ENCODE peak calls at places on chromosome 10, in six cellular contexts. One of them, this sample, is unnamed.

GRCh38 chr10:42754155-42755027 is 28.2 kb upstream of the BMS1 start:
- DNase-seq in pancreas: peak; percentile 39
- DNase-seq in colonic mucosa: no peak
- DNase-seq in astrocyte of the spinal cord: peak; percentile 6
- DNase-seq in right lobe of liver: no peak
- DNase-seq in trophoblast cell: peak; percentile 60
- DNase-seq in this sample: peak; percentile 30

GRCh38 chr10:32143302-32143847 is 87.2 kb upstream of the KIF5B start:
- DNase-seq in pancreas: no peak
- DNase-seq in colonic mucosa: no peak
- DNase-seq in astrocyte of the spinal cord: no peak
- DNase-seq in right lobe of liver: no peak
- DNase-seq in trophoblast cell: no peak
- DNase-seq in this sample: no peak

GRCh38 chr10:127968027-127968441 is 61.1 kb downstream of the PTPRE start:
- DNase-seq in pancreas: no peak
- DNase-seq in colonic mucosa: no peak
- DNase-seq in astrocyte of the spinal cord: no peak
- DNase-seq in right lobe of liver: peak; percentile 22
- DNase-seq in trophoblast cell: no peak
- DNase-seq in this sample: no peak

GRCh38 chr10:73889014-73889413 is 14.7 kb upstream of the CAMK2G start:
- DNase-seq in pancreas: no peak
- DNase-seq in colonic mucosa: peak; percentile 48
- DNase-seq in astrocyte of the spinal cord: peak; percentile 79
- DNase-seq in right lobe of liver: no peak
- DNase-seq in trophoblast cell: peak; percentile 95
- DNase-seq in this sample: peak; percentile 92

GRCh38 chr10:93440591-93441012 is 41.5 kb downstream of the MYOF start:
- DNase-seq in pancreas: no peak
- DNase-seq in colonic mucosa: no peak
- DNase-seq in astrocyte of the spinal cord: peak; percentile 27
- DNase-seq in right lobe of liver: no peak
- DNase-seq in trophoblast cell: peak; percentile 63
- DNase-seq in this sample: peak; percentile 65

GRCh38 chr10:74875966-74876365 is 49.6 kb downstream of the KAT6B start:
- DNase-seq in pancreas: no peak
- DNase-seq in colonic mucosa: no peak
- DNase-seq in astrocyte of the spinal cord: no peak
- DNase-seq in right lobe of liver: no peak
- DNase-seq in trophoblast cell: no peak
- DNase-seq in this sample: no peak

GRCh38 chr10:125169279-125169678 is 8.9 kb upstream of the CTBP2 start:
- DNase-seq in pancreas: no peak
- DNase-seq in colonic mucosa: no peak
- DNase-seq in astrocyte of the spinal cord: no peak
- DNase-seq in right lobe of liver: no peak
- DNase-seq in trophoblast cell: peak; percentile 71
- DNase-seq in this sample: no peak

GRCh38 chr10:96446966-96447596 is 66.6 kb downstream of the TLL2 start:
- DNase-seq in pancreas: no peak
- DNase-seq in colonic mucosa: no peak
- DNase-seq in astrocyte of the spinal cord: no peak
- DNase-seq in right lobe of liver: no peak
- DNase-seq in trophoblast cell: peak; percentile 14
- DNase-seq in this sample: no peak

GRCh38 chr10:72015868-72016267 is 51.7 kb downstream of the CHST3 start:
- DNase-seq in pancreas: no peak
- DNase-seq in colonic mucosa: peak; percentile 79
- DNase-seq in astrocyte of the spinal cord: no peak
- DNase-seq in right lobe of liver: no peak
- DNase-seq in trophoblast cell: peak; percentile 31
- DNase-seq in this sample: no peak

GRCh38 chr10:118522791-118523498 is 72.5 kb downstream of the PRLHR start:
- DNase-seq in pancreas: no peak
- DNase-seq in colonic mucosa: no peak
- DNase-seq in astrocyte of the spinal cord: peak; percentile 25
- DNase-seq in right lobe of liver: no peak
- DNase-seq in trophoblast cell: peak; percentile 35
- DNase-seq in this sample: no peak

GRCh38 chr10:113985342-113985844 is 58.3 kb upstream of the ADRB1 start:
- DNase-seq in pancreas: no peak
- DNase-seq in colonic mucosa: no peak
- DNase-seq in astrocyte of the spinal cord: peak; percentile 50
- DNase-seq in right lobe of liver: no peak
- DNase-seq in trophoblast cell: no peak
- DNase-seq in this sample: peak; percentile 99

GRCh38 chr10:70599791-70600190 is 2.8 kb downstream of the PRF1 start:
- DNase-seq in pancreas: no peak
- DNase-seq in colonic mucosa: no peak
- DNase-seq in astrocyte of the spinal cord: no peak
- DNase-seq in right lobe of liver: no peak
- DNase-seq in trophoblast cell: no peak
- DNase-seq in this sample: no peak

GRCh38 chr10:48249004-48249762 is 25.3 kb downstream of the FRMPD2 start:
- DNase-seq in pancreas: no peak
- DNase-seq in colonic mucosa: no peak
- DNase-seq in astrocyte of the spinal cord: no peak
- DNase-seq in right lobe of liver: no peak
- DNase-seq in trophoblast cell: no peak
- DNase-seq in this sample: no peak

GRCh38 chr10:80506836-80507483 is 30.7 kb upstream of the SH2D4B start:
- DNase-seq in pancreas: no peak
- DNase-seq in colonic mucosa: no peak
- DNase-seq in astrocyte of the spinal cord: no peak
- DNase-seq in right lobe of liver: no peak
- DNase-seq in trophoblast cell: no peak
- DNase-seq in this sample: no peak

GRCh38 chr10:123556736-123557135 is 109.4 kb upstream of the GPR26 start:
- DNase-seq in pancreas: no peak
- DNase-seq in colonic mucosa: no peak
- DNase-seq in astrocyte of the spinal cord: no peak
- DNase-seq in right lobe of liver: no peak
- DNase-seq in trophoblast cell: no peak
- DNase-seq in this sample: no peak

GRCh38 chr10:48653347-48653746 is 31.3 kb upstream of the WDFY4 start:
- DNase-seq in pancreas: no peak
- DNase-seq in colonic mucosa: no peak
- DNase-seq in astrocyte of the spinal cord: no peak
- DNase-seq in right lobe of liver: no peak
- DNase-seq in trophoblast cell: no peak
- DNase-seq in this sample: no peak

GRCh38 chr10:129760416-129760815 is 203.7 kb downstream of the EBF3 start:
- DNase-seq in pancreas: no peak
- DNase-seq in colonic mucosa: no peak
- DNase-seq in astrocyte of the spinal cord: no peak
- DNase-seq in right lobe of liver: peak; percentile 18
- DNase-seq in trophoblast cell: no peak
- DNase-seq in this sample: no peak

GRCh38 chr10:116774728-116775151 is 32.4 kb upstream of the HSPA12A start:
- DNase-seq in pancreas: peak; percentile 42
- DNase-seq in colonic mucosa: peak; percentile 42
- DNase-seq in astrocyte of the spinal cord: no peak
- DNase-seq in right lobe of liver: no peak
- DNase-seq in trophoblast cell: no peak
- DNase-seq in this sample: no peak

GRCh38 chr10:47311193-47311899 is 10.9 kb upstream of the GDF2 start:
- DNase-seq in pancreas: peak; percentile 95
- DNase-seq in colonic mucosa: peak; percentile 85
- DNase-seq in astrocyte of the spinal cord: no peak
- DNase-seq in right lobe of liver: no peak
- DNase-seq in trophoblast cell: no peak
- DNase-seq in this sample: no peak

GRCh38 chr10:110008518-110009339 is 945 bp downstream of the ADD3 start:
- DNase-seq in pancreas: peak; percentile 71
- DNase-seq in colonic mucosa: peak; percentile 84
- DNase-seq in astrocyte of the spinal cord: no peak
- DNase-seq in right lobe of liver: peak; percentile 66
- DNase-seq in trophoblast cell: peak; percentile 38
- DNase-seq in this sample: peak; percentile 31

GRCh38 chr10:71748671-71749191 is 24.6 kb downstream of the VSIR start:
- DNase-seq in pancreas: no peak
- DNase-seq in colonic mucosa: peak; percentile 79
- DNase-seq in astrocyte of the spinal cord: no peak
- DNase-seq in right lobe of liver: no peak
- DNase-seq in trophoblast cell: peak; percentile 12
- DNase-seq in this sample: no peak

GRCh38 chr10:49071221-49071761 is 44.0 kb downstream of the VSTM4 start:
- DNase-seq in pancreas: no peak
- DNase-seq in colonic mucosa: peak; percentile 1
- DNase-seq in astrocyte of the spinal cord: no peak
- DNase-seq in right lobe of liver: no peak
- DNase-seq in trophoblast cell: no peak
- DNase-seq in this sample: no peak

GRCh38 chr10:26799342-26799741 is 61.4 kb downstream of the ABI1 start:
- DNase-seq in pancreas: no peak
- DNase-seq in colonic mucosa: no peak
- DNase-seq in astrocyte of the spinal cord: no peak
- DNase-seq in right lobe of liver: no peak
- DNase-seq in trophoblast cell: no peak
- DNase-seq in this sample: peak; percentile 51

GRCh38 chr10:132175907-132176581 is 10.7 kb upstream of the DPYSL4 start:
- DNase-seq in pancreas: no peak
- DNase-seq in colonic mucosa: no peak
- DNase-seq in astrocyte of the spinal cord: no peak
- DNase-seq in right lobe of liver: no peak
- DNase-seq in trophoblast cell: no peak
- DNase-seq in this sample: no peak

GRCh38 chr10:17202506-17202905 is 1.0 kb upstream of the TRDMT1 start:
- DNase-seq in pancreas: no peak
- DNase-seq in colonic mucosa: no peak
- DNase-seq in astrocyte of the spinal cord: no peak
- DNase-seq in right lobe of liver: no peak
- DNase-seq in trophoblast cell: no peak
- DNase-seq in this sample: no peak

GRCh38 chr10:17203416-17203815 is 1.9 kb upstream of the TRDMT1 start:
- DNase-seq in pancreas: no peak
- DNase-seq in colonic mucosa: no peak
- DNase-seq in astrocyte of the spinal cord: no peak
- DNase-seq in right lobe of liver: no peak
- DNase-seq in trophoblast cell: no peak
- DNase-seq in this sample: no peak

GRCh38 chr10:17209931-17210330 is 8.5 kb upstream of the TRDMT1 start:
- DNase-seq in pancreas: no peak
- DNase-seq in colonic mucosa: no peak
- DNase-seq in astrocyte of the spinal cord: peak; percentile 27
- DNase-seq in right lobe of liver: no peak
- DNase-seq in trophoblast cell: no peak
- DNase-seq in this sample: no peak

GRCh38 chr10:17209302-17209701 is 7.8 kb upstream of the TRDMT1 start:
- DNase-seq in pancreas: no peak
- DNase-seq in colonic mucosa: no peak
- DNase-seq in astrocyte of the spinal cord: no peak
- DNase-seq in right lobe of liver: no peak
- DNase-seq in trophoblast cell: no peak
- DNase-seq in this sample: no peak

GRCh38 chr10:17206210-17206709 is 4.8 kb upstream of the TRDMT1 start:
- DNase-seq in pancreas: no peak
- DNase-seq in colonic mucosa: no peak
- DNase-seq in astrocyte of the spinal cord: peak; percentile 73
- DNase-seq in right lobe of liver: no peak
- DNase-seq in trophoblast cell: peak; percentile 40
- DNase-seq in this sample: no peak
- H3K4me3 ChIP-seq in pancreas: no peak overlapping the region
- H3K4me3 ChIP-seq in colonic mucosa: no peak overlapping the region
- H3K4me3 ChIP-seq in astrocyte of the spinal cord: no peak overlapping the region
- H3K4me3 ChIP-seq in right lobe of liver: no peak overlapping the region
- H3K4me3 ChIP-seq in trophoblast cell: no peak overlapping the region
- H3K4me3 ChIP-seq in this sample: no peak overlapping the region

GRCh38 chr10:6211341-6212265 is 8.9 kb downstream of the PFKFB3 start:
- DNase-seq in pancreas: no peak
- DNase-seq in colonic mucosa: no peak
- DNase-seq in astrocyte of the spinal cord: no peak
- DNase-seq in right lobe of liver: no peak
- DNase-seq in trophoblast cell: peak; percentile 24
- DNase-seq in this sample: no peak
- H3K4me3 ChIP-seq in pancreas: no peak overlapping the region
- H3K4me3 ChIP-seq in colonic mucosa: no peak overlapping the region
- H3K4me3 ChIP-seq in astrocyte of the spinal cord: no peak overlapping the region
- H3K4me3 ChIP-seq in right lobe of liver: no peak overlapping the region
- H3K4me3 ChIP-seq in trophoblast cell: no peak overlapping the region
- H3K4me3 ChIP-seq in this sample: no peak overlapping the region

GRCh38 chr10:35367991-35368390 is 31.7 kb downstream of the CCNY start:
- DNase-seq in pancreas: no peak
- DNase-seq in colonic mucosa: no peak
- DNase-seq in astrocyte of the spinal cord: no peak
- DNase-seq in right lobe of liver: no peak
- DNase-seq in trophoblast cell: no peak
- DNase-seq in this sample: no peak

GRCh38 chr10:35368485-35369048 is 32.3 kb downstream of the CCNY start:
- DNase-seq in pancreas: no peak
- DNase-seq in colonic mucosa: no peak
- DNase-seq in astrocyte of the spinal cord: no peak
- DNase-seq in right lobe of liver: no peak
- DNase-seq in trophoblast cell: no peak
- DNase-seq in this sample: no peak

GRCh38 chr10:35367107-35367859 is 31.0 kb downstream of the CCNY start:
- DNase-seq in pancreas: no peak
- DNase-seq in colonic mucosa: no peak
- DNase-seq in astrocyte of the spinal cord: no peak
- DNase-seq in right lobe of liver: no peak
- DNase-seq in trophoblast cell: no peak
- DNase-seq in this sample: no peak

GRCh38 chr10:35371731-35372130 is 35.4 kb downstream of the CCNY start:
- DNase-seq in pancreas: no peak
- DNase-seq in colonic mucosa: no peak
- DNase-seq in astrocyte of the spinal cord: no peak
- DNase-seq in right lobe of liver: no peak
- DNase-seq in trophoblast cell: no peak
- DNase-seq in this sample: no peak

DNA sequence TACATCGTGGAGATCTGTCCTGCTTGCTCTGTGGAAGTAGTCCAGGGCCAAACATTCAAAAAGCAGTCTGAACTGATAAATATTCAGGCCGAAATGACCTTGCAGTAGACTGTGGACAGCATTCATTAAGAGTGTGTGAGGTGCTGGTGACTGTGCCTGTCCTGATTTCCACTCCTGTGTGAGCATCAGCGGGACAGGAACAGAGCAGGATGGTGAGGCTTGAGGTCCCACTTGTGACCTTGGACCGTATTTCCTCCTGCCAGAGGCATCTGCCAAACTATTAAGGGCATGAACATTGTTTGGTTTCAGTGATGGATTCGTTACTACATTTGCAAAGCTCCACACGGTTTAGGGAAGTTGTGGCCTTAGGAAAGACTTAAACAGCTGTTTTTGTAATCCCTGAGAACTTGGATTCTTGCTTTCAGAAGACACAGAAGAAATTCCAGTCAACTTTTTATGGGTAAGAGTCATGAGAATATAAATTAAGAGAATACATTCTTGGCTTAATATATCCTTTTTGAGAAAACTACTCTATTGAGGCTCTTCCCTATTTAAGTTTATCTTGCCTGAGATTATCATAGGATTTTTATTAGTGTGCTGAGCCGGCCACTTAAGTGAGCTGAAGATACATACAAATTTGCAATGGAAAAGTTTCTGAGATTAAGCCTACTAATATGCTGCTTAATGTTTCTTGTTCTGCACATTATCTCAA is 32.9 kb downstream of the CCNY start:
- DNase-seq in pancreas: no peak
- DNase-seq in colonic mucosa: no peak
- DNase-seq in astrocyte of the spinal cord: no peak
- DNase-seq in right lobe of liver: no peak
- DNase-seq in trophoblast cell: no peak
- DNase-seq in this sample: no peak
- H3K4me3 ChIP-seq in pancreas: no peak overlapping the region
- H3K4me3 ChIP-seq in colonic mucosa: no peak overlapping the region
- H3K4me3 ChIP-seq in astrocyte of the spinal cord: no peak overlapping the region
- H3K4me3 ChIP-seq in right lobe of liver: no peak overlapping the region
- H3K4me3 ChIP-seq in trophoblast cell: no peak overlapping the region
- H3K4me3 ChIP-seq in this sample: no peak overlapping the region

GRCh38 chr10:5655003-5655600 is 11.3 kb downstream of the ASB13 start:
- DNase-seq in pancreas: no peak
- DNase-seq in colonic mucosa: peak; percentile 78
- DNase-seq in astrocyte of the spinal cord: no peak
- DNase-seq in right lobe of liver: peak; percentile 71
- DNase-seq in trophoblast cell: no peak
- DNase-seq in this sample: no peak
- H3K4me3 ChIP-seq in pancreas: no peak overlapping the region
- H3K4me3 ChIP-seq in colonic mucosa: no peak overlapping the region
- H3K4me3 ChIP-seq in astrocyte of the spinal cord: no peak overlapping the region
- H3K4me3 ChIP-seq in right lobe of liver: no peak overlapping the region
- H3K4me3 ChIP-seq in trophoblast cell: no peak overlapping the region
- H3K4me3 ChIP-seq in this sample: no peak overlapping the region

This sample was measured in A673.